ENCODE peak calls at places on chromosomes 12 and 14, in five cellular contexts. C is EL; M is stimulated activated CD4-positive, alpha-beta T cell treated with anti-CD3 and anti-CD28 coated beads, Interleukin-15, amount 100 ng/mL, for 1 hour; Y is esophagus squamous epithelium; G is naive thymus-derived CD8-positive, alpha-beta T cell. X is an unnamed sample.
A peak's percentile ranks its signal among the peaks of the same experiment; 100 is the strongest.

GRCh38 chr12:26473291-26473690 is 277.9 kb downstream of the SSPN start:
- DNase-seq in C (no peak), M (no peak), Y (no peak), G (no peak), X (peak; percentile 51)

GRCh38 chr14:95231966-95232365 is 74.6 kb upstream of the DICER1 start:
- DNase-seq in C (no peak), M (no peak), Y (no peak), G (no peak), X (no peak)

GRCh38 chr12:13095266-13095995 is 8.0 kb downstream of the GSG1 start:
- DNase-seq in C (no peak), M (no peak), Y (no peak), G (no peak), X (no peak)

GRCh38 chr14:79510659-79511058 is 700.6 kb downstream of the DIO2 start:
- DNase-seq in C (peak; percentile 85), M (no peak), Y (no peak), G (no peak), X (peak; percentile 65)

GRCh38 chr12:17503742-17504141 is 586.3 kb downstream of the RERGL start:
- DNase-seq in C (no peak), M (no peak), Y (no peak), G (no peak), X (no peak)

GRCh38 chr14:69715725-69716482 is 51.0 kb upstream of the SRSF5 start:
- DNase-seq in C (peak; percentile 73), M (no peak), Y (no peak), G (no peak), X (peak; percentile 70)

GRCh38 chr14:105299654-105300541 is 903 bp downstream of the BRF1 start:
- DNase-seq in C (peak; percentile 30), M (peak; percentile 6), Y (no peak), G (no peak), X (no peak)

GRCh38 chr14:105841022-105842009 is 314.9 kb downstream of the TMEM121 start:
- DNase-seq in C (no peak), M (no peak), Y (no peak), G (no peak), X (no peak)

GRCh38 chr14:19873178-19873577 is 1.8 kb upstream of the OR4K2 start:
- DNase-seq in C (no peak), M (no peak), Y (no peak), G (no peak), X (no peak)

GRCh38 chr12:4719821-4720636 is at the start of gene GALNT8:
- DNase-seq in C (no peak), M (no peak), Y (no peak), G (no peak), X (no peak)